ENCODE peak calls at places on chromosomes 13 and 19, in five cellular contexts. T is stimulated activated CD4-positive, alpha-beta T cell treated with anti-CD3 and anti-CD28 coated beads, Interleukin-4, amount 100 ng/mL, for 48 hours; Z is stimulated activated CD8-positive, alpha-beta memory T cell treated with anti-CD3 and anti-CD28 coated beads, Interleukin-4, amount 100 ng/mL, for 24 hours; R is HCT116; U is MM.1S. W is an unnamed sample.
A peak's percentile ranks its signal among the peaks of the same experiment; 100 is the strongest.

GRCh38 chr19:4474504-4475136 is 2.5 kb downstream of the HDGFL2 start:
- DNase-seq in T (no peak), Z (peak; percentile 20), R (no peak), U (no peak), W (no peak)

GRCh38 chr13:30776661-30777060 is 41.3 kb downstream of the ALOX5AP start:
- DNase-seq in T (no peak), Z (no peak), R (no peak), U (no peak), W (no peak)

GRCh38 chr19:43467730-43468129 is 2.3 kb upstream of the LYPD3 start:
- DNase-seq in T (no peak), Z (no peak), R (no peak), U (no peak), W (no peak)

GRCh38 chr13:73429691-73430090 is 370.9 kb downstream of the KLF5 start:
- DNase-seq in T (no peak), Z (no peak), R (peak; percentile 52), U (no peak), W (no peak)

GRCh38 chr19:870963-871401 is 11.5 kb downstream of the CFD start:
- DNase-seq in T (no peak), Z (no peak), R (no peak), U (no peak), W (no peak)

GRCh38 chr19:36679455-36679854 is 8.0 kb upstream of the ZNF567 start:
- DNase-seq in T (no peak), Z (no peak), R (no peak), U (no peak), W (no peak)

GRCh38 chr19:29667941-29668340 is 2.7 kb downstream of the PLEKHF1 start:
- DNase-seq in T (no peak), Z (no peak), R (no peak), U (no peak), W (no peak)

GRCh38 chr19:45049073-45049736 is 10.4 kb downstream of the CLASRP start:
- DNase-seq in T (no peak), Z (no peak), R (no peak), U (peak; percentile 77), W (no peak)

GRCh38 chr13:26557051-26557392 is 461 bp upstream of the WASF3 start:
- DNase-seq in T (no peak), Z (no peak), R (peak; percentile 8), U (no peak), W (no peak)

GRCh38 chr13:113083022-113083373 is 22.6 kb upstream of the F7 start:
- DNase-seq in T (no peak), Z (no peak), R (no peak), U (no peak), W (no peak)

GRCh38 chr13:109846185-109846584 is 59.8 kb upstream of the IRS2 start:
- DNase-seq in T (no peak), Z (no peak), R (no peak), U (no peak), W (no peak)

GRCh38 chr19:19711934-19712828 is 20.7 kb downstream of the ZNF14 start:
- DNase-seq in T (no peak), Z (no peak), R (no peak), U (no peak), W (no peak)

GRCh38 chr19:38194061-38194701 is 29.8 kb downstream of the DPF1 start:
- DNase-seq in T (no peak), Z (no peak), R (no peak), U (no peak), W (no peak)

GRCh38 chr19:24002256-24002945 is 84.6 kb upstream of the ZNF254 start:
- DNase-seq in T (no peak), Z (no peak), R (no peak), U (no peak), W (no peak)

GRCh38 chr13:52070929-52071523 is 46.5 kb downstream of the UTP14C start:
- DNase-seq in T (no peak), Z (no peak), R (no peak), U (no peak), W (no peak)

GRCh38 chr13:107778094-107778493 is 437.2 kb downstream of the LIG4 start:
- DNase-seq in T (no peak), Z (no peak), R (no peak), U (no peak), W (no peak)

GRCh38 chr13:53075356-53076041 is 46.9 kb downstream of the OLFM4 start:
- DNase-seq in T (no peak), Z (no peak), R (no peak), U (no peak), W (no peak)

GRCh38 chr19:49889687-49890348 is 6.9 kb downstream of the IL4I1 start:
- DNase-seq in T (peak; percentile 72), Z (peak; percentile 49), R (peak; percentile 53), U (peak; percentile 42), W (no peak)

GRCh38 chr19:5259750-5260149 is 80.9 kb downstream of the PTPRS start:
- DNase-seq in T (no peak), Z (no peak), R (no peak), U (no peak), W (no peak)

GRCh38 chr19:4537953-4538600 is 1.8 kb downstream of the LRG1 start:
- DNase-seq in T (no peak), Z (no peak), R (no peak), U (no peak), W (no peak)

GRCh38 chr13:105925496-105925895 is 610.0 kb downstream of the EFNB2 start:
- DNase-seq in T (no peak), Z (no peak), R (no peak), U (no peak), W (peak; percentile 94)

GRCh38 chr19:39840492-39840891 is 5.7 kb downstream of the FBL start:
- DNase-seq in T (no peak), Z (no peak), R (no peak), U (no peak), W (no peak)

GRCh38 chr13:52651880-52652169 is 811 bp upstream of the SUGT1 start:
- DNase-seq in T (no peak), Z (no peak), R (no peak), U (no peak), W (no peak)

GRCh38 chr13:46142692-46143238 is 37.9 kb upstream of the CPB2 start:
- DNase-seq in T (no peak), Z (no peak), R (no peak), U (no peak), W (no peak)

GRCh38 chr13:111118898-111119607 is 3.9 kb downstream of the ARHGEF7 start:
- DNase-seq in T (no peak), Z (no peak), R (no peak), U (no peak), W (no peak)

GRCh38 chr13:52096748-52097147 is 32.1 kb downstream of the NEK5 start:
- DNase-seq in T (no peak), Z (no peak), R (no peak), U (no peak), W (no peak)

GRCh38 chr19:32392946-32393345 is 12.6 kb upstream of the DPY19L3 start:
- DNase-seq in T (no peak), Z (no peak), R (no peak), U (no peak), W (no peak)

GRCh38 chr19:55441319-55441691 is 1.8 kb downstream of the SHISA7 start:
- DNase-seq in T (no peak), Z (no peak), R (no peak), U (no peak), W (no peak)

GRCh38 chr13:42707596-42707995 is 73.8 kb upstream of the FAM216B start:
- DNase-seq in T (no peak), Z (no peak), R (no peak), U (no peak), W (no peak)

GRCh38 chr13:111908981-111909380 is 158.0 kb upstream of the SOX1 start:
- DNase-seq in T (no peak), Z (no peak), R (no peak), U (no peak), W (no peak)

GRCh38 chr19:19474950-19475781 is 40.2 kb downstream of the TSSK6 start:
- DNase-seq in T (no peak), Z (no peak), R (no peak), U (no peak), W (no peak)

GRCh38 chr19:7917292-7918061 is 2.7 kb upstream of the SNAPC2 start:
- DNase-seq in T (no peak), Z (no peak), R (no peak), U (peak; percentile 69), W (no peak)

GRCh38 chr13:51271528-51272070 is 49.4 kb downstream of the FAM124A start:
- DNase-seq in T (no peak), Z (no peak), R (no peak), U (no peak), W (no peak)

GRCh38 chr13:66009241-66009640 is 1220.9 kb downstream of the PCDH9 start:
- DNase-seq in T (no peak), Z (no peak), R (no peak), U (no peak), W (no peak)

GRCh38 chr19:1232652-1233360 is 5.0 kb downstream of the CBARP start:
- DNase-seq in T (no peak), Z (no peak), R (no peak), U (no peak), W (no peak)

GRCh38 chr13:106520205-106521004 is 15.1 kb downstream of the EFNB2 start:
- DNase-seq in T (no peak), Z (no peak), R (no peak), U (no peak), W (no peak)